ENCODE peak calls at places on chromosomes 7 and 10, in four cellular contexts. O, Y, L and R are unnamed samples.

GRCh38 chr7:157662110-157662791 is 325.4 kb downstream of the DNAJB6 start:
- DNase-seq in O (no peak), Y (no peak), L (peak; percentile 2), R (no peak)

GRCh38 chr7:101426303-101427011 is 63.8 kb downstream of the COL26A1 start:
- DNase-seq in O (no peak), Y (no peak), L (no peak), R (no peak)

GRCh38 chr10:132616170-132616994 is 78.8 kb downstream of the INPP5A start:
- DNase-seq in O (no peak), Y (peak; percentile 70), L (no peak), R (no peak)

GRCh38 chr10:81600185-81600584 is 274.8 kb upstream of the NRG3 start:
- DNase-seq in O (no peak), Y (no peak), L (no peak), R (no peak)

GRCh38 chr7:2166625-2167280 is 66.0 kb downstream of the MAD1L1 start:
- DNase-seq in O (no peak), Y (no peak), L (no peak), R (no peak)

GRCh38 chr10:88243202-88243744 is 339.8 kb downstream of the RNLS start:
- DNase-seq in O (no peak), Y (no peak), L (no peak), R (no peak)

GRCh38 chr7:46999866-47000265 is 582.0 kb downstream of the TNS3 start:
- DNase-seq in O (no peak), Y (no peak), L (no peak), R (no peak)

GRCh38 chr10:102752266-102752930 is 8.7 kb downstream of the WBP1L start:
- DNase-seq in O (no peak), Y (no peak), L (no peak), R (no peak)

GRCh38 chr10:5089869-5090268 is 4.3 kb upstream of the AKR1C3 start:
- DNase-seq in O (peak; percentile 7), Y (peak; percentile 4), L (no peak), R (no peak)

GRCh38 chr7:74164985-74165456 is 9.1 kb upstream of the EIF4H start:
- DNase-seq in O (peak; percentile 51), Y (no peak), L (no peak), R (peak; percentile 22)

GRCh38 chr10:130805635-130806030 is 505.9 kb downstream of the TCERG1L start:
- DNase-seq in O (no peak), Y (no peak), L (no peak), R (no peak)

GRCh38 chr7:66575398-66575797 is 53.3 kb upstream of the KCTD7 start:
- DNase-seq in O (no peak), Y (no peak), L (no peak), R (no peak)

GRCh38 chr10:97139651-97140283 is 46.0 kb downstream of the SLIT1 start:
- DNase-seq in O (no peak), Y (no peak), L (no peak), R (no peak)

GRCh38 chr7:129169705-129170319 is 18.6 kb upstream of the SMO start:
- DNase-seq in O (no peak), Y (peak; percentile 14), L (no peak), R (no peak)

GRCh38 chr7:37062019-37062418 is 337.7 kb upstream of the AOAH start:
- DNase-seq in O (no peak), Y (no peak), L (no peak), R (no peak)

GRCh38 chr7:131157530-131158243 is 170.0 kb upstream of the MKLN1 start:
- DNase-seq in O (no peak), Y (no peak), L (no peak), R (no peak)

GRCh38 chr10:21528452-21529235 is 3.2 kb upstream of the SKIDA1 start:
- DNase-seq in O (no peak), Y (no peak), L (no peak), R (no peak)

GRCh38 chr10:95288273-95288672 is 2.5 kb downstream of the PDLIM1 start:
- DNase-seq in O (no peak), Y (no peak), L (no peak), R (no peak)

GRCh38 chr7:29684787-29685650 is 121.3 kb upstream of the WIPF3 start:
- DNase-seq in O (peak; percentile 79), Y (peak; percentile 58), L (peak; percentile 75), R (peak; percentile 82)

GRCh38 chr10:77315511-77316129 is 322.0 kb downstream of the KCNMA1 start:
- DNase-seq in O (no peak), Y (no peak), L (no peak), R (no peak)

GRCh38 chr10:130141460-130141859 is 5.3 kb downstream of the GLRX3 start:
- DNase-seq in O (no peak), Y (no peak), L (no peak), R (no peak)